ENCODE peak calls at places on chromosomes 11 and 22, in nine cellular contexts. P, J, L, E, S, C, N, K and Z are unnamed samples.

GRCh38 chr22:32661296-32661695 is 140.2 kb upstream of the TIMP3 start:
- DNase-seq in P (peak; percentile 51), J (no peak), L (no peak), E (peak; percentile 82), S (no peak), C (peak; percentile 89), N (peak; percentile 87), K (no peak), Z (no peak)

GRCh38 chr11:75547617-75548054 is 14.4 kb upstream of the SERPINH1 start:
- DNase-seq in P (no peak), J (peak; percentile 88), L (peak; percentile 88), E (peak; percentile 61), S (peak; percentile 82), C (peak; percentile 86), N (peak; percentile 89), K (peak; percentile 69), Z (peak; percentile 78)

GRCh38 chr11:74154621-74155281 is 16.1 kb downstream of the C2CD3 start:
- DNase-seq in P (no peak), J (no peak), L (no peak), E (no peak), S (peak; percentile 98), C (no peak), N (no peak), K (no peak), Z (no peak)

GRCh38 chr11:75561426-75562047 is 516 bp upstream of the SERPINH1 start:
- DNase-seq in P (no peak), J (no peak), L (no peak), E (no peak), S (no peak), C (no peak), N (peak; percentile 65), K (no peak), Z (no peak)

GRCh38 chr11:47788181-47788580 is 21.0 kb upstream of the FNBP4 start:
- DNase-seq in P (no peak), J (no peak), L (no peak), E (no peak), S (no peak), C (no peak), N (no peak), K (no peak), Z (no peak)

GRCh38 chr11:82994615-82995014 is 77.1 kb downstream of the RAB30 start:
- DNase-seq in P (no peak), J (no peak), L (no peak), E (no peak), S (no peak), C (no peak), N (no peak), K (no peak), Z (no peak)

GRCh38 chr11:75563978-75564552 is 2.0 kb downstream of the SERPINH1 start:
- DNase-seq in P (no peak), J (peak; percentile 82), L (peak; percentile 91), E (peak; percentile 64), S (no peak), C (peak; percentile 84), N (peak; percentile 90), K (no peak), Z (peak; percentile 60)

GRCh38 chr11:8250446-8250845 is 13.2 kb downstream of the LMO1 start:
- DNase-seq in P (no peak), J (no peak), L (no peak), E (no peak), S (no peak), C (no peak), N (peak; percentile 63), K (peak; percentile 15), Z (no peak)

GRCh38 chr11:110091995-110092576 is 1.1 kb upstream of the ZC3H12C start:
- DNase-seq in P (no peak), J (no peak), L (peak; percentile 32), E (no peak), S (peak; percentile 72), C (no peak), N (no peak), K (no peak), Z (no peak)

GRCh38 chr11:35138949-35139881 is at the start of gene CD44:
- DNase-seq in P (no peak), J (peak; percentile 42), L (peak; percentile 59), E (peak; percentile 66), S (peak; percentile 83), C (peak; percentile 88), N (peak; percentile 90), K (peak; percentile 57), Z (peak; percentile 11)

GRCh38 chr11:118690553-118691304 is 11.3 kb upstream of the TREH start:
- DNase-seq in P (no peak), J (no peak), L (no peak), E (no peak), S (no peak), C (no peak), N (no peak), K (no peak), Z (no peak)

GRCh38 chr11:107777094-107777493 is 65.2 kb upstream of the SLN start:
- DNase-seq in P (no peak), J (no peak), L (no peak), E (no peak), S (no peak), C (no peak), N (no peak), K (no peak), Z (no peak)

GRCh38 chr11:110317516-110317932 is 21.1 kb upstream of the RDX start:
- DNase-seq in P (no peak), J (peak; percentile 52), L (no peak), E (no peak), S (peak; percentile 51), C (no peak), N (no peak), K (no peak), Z (no peak)

GRCh38 chr11:46896719-46897406 is 21.5 kb downstream of the LRP4 start:
- DNase-seq in P (no peak), J (peak; percentile 37), L (peak; percentile 39), E (no peak), S (peak; percentile 72), C (no peak), N (no peak), K (no peak), Z (no peak)

GRCh38 chr22:28394711-28395110 is 284.9 kb downstream of the TTC28 start:
- DNase-seq in P (no peak), J (no peak), L (no peak), E (no peak), S (no peak), C (no peak), N (no peak), K (no peak), Z (no peak)

GRCh38 chr11:57546451-57546850 is 9.1 kb downstream of the SMTNL1 start:
- DNase-seq in P (no peak), J (no peak), L (no peak), E (no peak), S (no peak), C (no peak), N (no peak), K (no peak), Z (no peak)

GRCh38 chr11:57544566-57544965 is 7.2 kb downstream of the SMTNL1 start:
- DNase-seq in P (no peak), J (no peak), L (no peak), E (no peak), S (no peak), C (no peak), N (no peak), K (no peak), Z (no peak)

GRCh38 chr11:57547854-57548377 is 10.5 kb downstream of the SMTNL1 start:
- DNase-seq in P (no peak), J (no peak), L (no peak), E (no peak), S (no peak), C (no peak), N (no peak), K (no peak), Z (no peak)

GRCh38 chr11:57545883-57546282 is 8.5 kb downstream of the SMTNL1 start:
- DNase-seq in P (no peak), J (no peak), L (no peak), E (no peak), S (no peak), C (no peak), N (no peak), K (no peak), Z (no peak)

DNA sequence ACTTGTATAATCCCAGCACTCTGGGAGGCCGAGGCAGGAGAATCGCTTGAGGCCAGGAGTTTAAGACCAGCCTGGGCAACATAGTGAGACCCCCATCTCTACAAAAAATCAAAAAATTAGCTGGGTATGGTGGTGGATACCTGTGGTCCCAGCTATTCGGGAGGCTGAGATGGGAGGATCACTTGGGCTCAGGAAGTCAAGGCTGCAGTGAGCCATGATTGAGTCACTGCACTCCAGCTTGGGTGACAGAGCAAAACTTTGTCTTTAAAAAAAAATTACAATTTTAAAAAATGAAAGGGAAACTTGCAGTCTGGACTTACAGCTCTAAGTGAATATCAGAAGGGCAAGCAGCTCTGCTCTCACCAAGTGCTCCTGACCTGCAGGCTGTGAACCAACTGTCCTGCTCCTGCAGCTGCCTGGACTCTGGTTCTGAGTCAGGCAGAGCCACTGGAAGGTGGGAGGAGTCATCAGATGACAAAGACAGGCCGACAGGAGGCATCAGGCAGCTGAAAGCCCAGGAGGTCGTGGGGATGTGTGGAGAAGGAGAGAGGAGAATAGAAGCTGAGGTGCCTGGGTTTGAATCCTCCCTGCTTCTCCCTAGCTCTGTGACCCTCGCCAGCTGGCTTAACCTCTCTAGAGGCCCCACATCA is 9.6 kb downstream of the SMTNL1 start:
- DNase-seq in P (no peak), J (no peak), L (peak; percentile 64), E (no peak), S (peak; percentile 62), C (no peak), N (no peak), K (no peak), Z (no peak)
- TF ChIP-seq CTCF in P (peak; percentile 23), J (peak; percentile 19), L (peak; percentile 26), E (no peak), S (peak; percentile 39), C (no peak), N (no peak), K (peak; percentile 18), Z (no peak)

DNA sequence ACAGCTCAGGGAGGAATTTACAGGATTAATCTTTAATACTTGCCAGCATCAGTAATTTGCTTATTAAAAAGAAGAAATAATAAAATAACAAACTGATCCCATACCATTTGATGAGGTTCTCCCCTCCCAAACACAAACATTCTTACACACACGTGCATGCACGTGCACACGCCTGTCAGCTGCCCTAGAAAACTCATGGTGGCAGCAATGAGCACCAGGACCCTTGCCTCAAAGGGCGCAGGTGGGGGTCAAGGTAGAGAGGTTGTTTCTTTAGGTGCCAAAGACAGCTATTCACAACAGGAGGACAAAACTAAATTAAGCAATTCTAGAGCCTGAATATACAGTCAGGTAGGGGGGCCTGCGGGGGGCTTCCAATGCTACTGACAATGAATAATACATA is 219.3 kb downstream of the BUD13 start:
- DNase-seq in P (no peak), J (no peak), L (peak; percentile 23), E (no peak), S (no peak), C (no peak), N (no peak), K (no peak), Z (no peak)
- TF ChIP-seq CTCF in P (no peak), J (no peak), L (peak; percentile 33), E (no peak), S (peak; percentile 9), C (no peak), N (no peak), K (no peak), Z (peak; percentile 36)

GRCh38 chr11:111718436-111719325 is 47.5 kb downstream of the PPP2R1B start:
- DNase-seq in P (peak; percentile 54), J (no peak), L (peak; percentile 27), E (no peak), S (peak; percentile 98), C (no peak), N (peak; percentile 73), K (no peak), Z (no peak)
- TF ChIP-seq CTCF in P (no peak), J (no peak), L (no peak), E (no peak), S (no peak), C (no peak), N (no peak), K (no peak), Z (no peak)

GRCh38 chr22:49312601-49313000 is 515.1 kb downstream of the BRD1 start:
- DNase-seq in P (no peak), J (no peak), L (no peak), E (no peak), S (no peak), C (peak; percentile 38), N (no peak), K (no peak), Z (no peak)
- TF ChIP-seq CTCF in P (no peak), J (no peak), L (no peak), E (no peak), S (no peak), C (no peak), N (no peak), K (no peak), Z (no peak)